ENCODE peak calls at places on chromosomes 6 and 20, in five cellular contexts. T is PC-9, L is substantia nigra, D is endothelial cell, X is PC-3. Z is an unnamed sample.
A peak's percentile ranks its signal among the peaks of the same experiment; 100 is the strongest.

GRCh38 chr6:21053612-21054011 is 519.4 kb downstream of the CDKAL1 start:
- DNase-seq in T (no peak), D (no peak), L (no peak), X (peak; percentile 45), Z (no peak)

GRCh38 chr6:25054469-25054868 is 118.7 kb upstream of the RIPOR2 start:
- DNase-seq in L (no peak), X (peak; percentile 65), T (peak; percentile 52), D (no peak), Z (no peak)

GRCh38 chr20:16639027-16639941 is 66.0 kb upstream of the KIF16B start:
- DNase-seq in L (no peak), D (no peak), X (no peak), T (no peak), Z (no peak)

GRCh38 chr20:10553326-10553984 is 118.3 kb downstream of the SLX4IP start:
- DNase-seq in T (peak; percentile 51), L (peak; percentile 8), D (peak; percentile 64), X (peak; percentile 91), Z (peak; percentile 22)

GRCh38 chr6:100296810-100297544 is 167.7 kb downstream of the SIM1 start:
- DNase-seq in T (peak; percentile 96), D (no peak), X (peak; percentile 66), L (no peak), Z (no peak)

GRCh38 chr6:161434921-161435411 is 161.1 kb upstream of the AGPAT4 start:
- DNase-seq in X (peak; percentile 90), D (no peak), T (peak; percentile 55), L (no peak), Z (no peak)

GRCh38 chr6:110567957-110568696 is 91.7 kb upstream of the SLC22A16 start:
- DNase-seq in X (no peak), L (no peak), D (no peak), T (no peak), Z (no peak)

GRCh38 chr20:24838551-24839530 is 110.2 kb upstream of the CST7 start:
- DNase-seq in T (no peak), X (no peak), L (no peak), D (no peak), Z (no peak)

GRCh38 chr6:42970859-42971612 is 7.9 kb downstream of the PEX6 start:
- DNase-seq in T (peak; percentile 70), X (peak; percentile 49), D (no peak), L (no peak), Z (no peak)

GRCh38 chr20:41654884-41655283 is 36.7 kb upstream of the CHD6 start:
- DNase-seq in T (no peak), X (peak; percentile 33), L (no peak), D (peak; percentile 43), Z (peak; percentile 39)

GRCh38 chr20:528923-529594 is 14.5 kb downstream of the CSNK2A1 start:
- DNase-seq in X (peak; percentile 70), T (peak; percentile 49), D (no peak), L (no peak), Z (no peak)

GRCh38 chr20:11076434-11076833 is 402.6 kb upstream of the JAG1 start:
- DNase-seq in D (no peak), L (no peak), X (no peak), T (no peak), Z (no peak)

GRCh38 chr6:26157150-26157837 is 70.1 kb downstream of the HFE start:
- DNase-seq in L (peak; percentile 37), X (no peak), T (peak; percentile 46), D (peak; percentile 69), Z (peak; percentile 42)

GRCh38 chr6:155389130-155389529 is 66.5 kb downstream of the NOX3 start:
- DNase-seq in X (no peak), T (no peak), L (no peak), D (no peak), Z (no peak)

GRCh38 chr6:170435766-170436165 is 117.3 kb downstream of the PSMB1 start:
- DNase-seq in X (no peak), L (no peak), T (no peak), D (no peak), Z (no peak)

GRCh38 chr6:84227044-84227433 is 404 bp downstream of the CEP162 start:
- DNase-seq in X (no peak), L (no peak), T (no peak), D (no peak), Z (no peak)

GRCh38 chr6:5083813-5084191 is 1.3 kb upstream of the PPP1R3G start:
- DNase-seq in D (no peak), L (no peak), X (no peak), T (no peak), Z (no peak)

GRCh38 chr20:50333856-50334255 is 143.2 kb downstream of the CEBPB start:
- DNase-seq in D (no peak), L (no peak), X (peak; percentile 73), T (peak; percentile 97), Z (no peak)

GRCh38 chr6:139472341-139473038 is 98.0 kb upstream of the CITED2 start:
- DNase-seq in X (no peak), T (no peak), L (no peak), D (no peak), Z (no peak)

Z was measured in progenitor cell of endocrine pancreas.